ENCODE peak calls at places on chromosomes 6 and 20, in six cellular contexts. Y is psoas muscle, L is progenitor cell of endocrine pancreas, X is B cell, V is AG04450, J is RWPE1. N is an unnamed sample.

GRCh38 chr6:14743465-14744211 is 502.2 kb upstream of the JARID2 start:
- DNase-seq in Y (peak; percentile 79), L (no peak), X (no peak), V (peak; percentile 96), J (peak; percentile 92), N (peak; percentile 90)

GRCh38 chr6:75855047-75855446 is 106.0 kb downstream of the MYO6 start:
- DNase-seq in Y (no peak), L (no peak), X (peak; percentile 22), V (peak; percentile 45), J (peak; percentile 16), N (peak; percentile 85)

GRCh38 chr6:21596379-21597242 is 3.1 kb downstream of the SOX4 start:
- DNase-seq in Y (peak; percentile 68), L (no peak), X (peak; percentile 50), V (no peak), J (peak; percentile 50), N (peak; percentile 87)

GRCh38 chr20:48698507-48699267 is 129.1 kb downstream of the PREX1 start:
- DNase-seq in Y (no peak), L (no peak), X (no peak), V (no peak), J (no peak), N (no peak)

GRCh38 chr6:105619971-105620741 is 217.3 kb upstream of the PREP start:
- DNase-seq in Y (no peak), L (no peak), X (no peak), V (no peak), J (no peak), N (peak; percentile 12)

GRCh38 chr6:105021399-105021798 is 64.5 kb downstream of the LIN28B start:
- DNase-seq in Y (no peak), L (no peak), X (no peak), V (no peak), J (no peak), N (no peak)

GRCh38 chr20:25750765-25751696 is 54.4 kb upstream of the ZNF337 start:
- DNase-seq in Y (peak; percentile 72), L (no peak), X (peak; percentile 73), V (no peak), J (peak; percentile 73), N (peak; percentile 31)

GRCh38 chr20:20362774-20363435 is 5.0 kb upstream of the INSM1 start:
- DNase-seq in Y (no peak), L (peak; percentile 22), X (peak; percentile 12), V (no peak), J (no peak), N (no peak)

GRCh38 chr6:108798672-108799355 is 49.4 kb upstream of the ARMC2 start:
- DNase-seq in Y (no peak), L (no peak), X (peak; percentile 20), V (no peak), J (no peak), N (peak; percentile 57)

GRCh38 chr6:90217621-90218496 is 78.8 kb downstream of the BACH2 start:
- DNase-seq in Y (no peak), L (peak; percentile 45), X (no peak), V (no peak), J (peak; percentile 7), N (peak; percentile 85)

GRCh38 chr6:52964318-52964717 is 30.8 kb downstream of the GSTA4 start:
- DNase-seq in Y (no peak), L (no peak), X (no peak), V (no peak), J (no peak), N (no peak)

DNA sequence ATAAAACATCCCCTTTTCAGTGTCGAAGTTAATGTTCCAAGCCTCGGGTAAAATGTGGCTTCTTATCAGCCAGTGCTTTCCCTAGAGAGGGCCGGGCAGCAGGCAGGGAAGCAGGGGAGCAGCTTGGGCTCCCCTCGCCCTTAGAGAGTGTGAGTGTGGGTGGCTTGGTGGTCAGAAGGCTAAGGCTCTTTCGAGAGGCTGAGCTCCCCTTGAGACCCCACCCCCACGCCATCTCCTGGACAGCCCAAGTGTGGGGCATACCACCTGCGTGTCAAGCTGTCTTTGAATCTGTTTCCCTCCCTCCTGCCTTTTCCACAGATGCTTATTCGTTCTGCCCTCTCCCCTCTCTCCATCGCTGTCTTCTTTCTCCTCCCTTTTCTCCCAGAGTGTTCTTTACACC is 95.1 kb upstream of the FOXP4 start:
- DNase-seq in Y (no peak), L (no peak), X (no peak), V (no peak), J (no peak), N (peak; percentile 55)
- TF ChIP-seq CTCF in Y (no peak), L (peak; percentile 32), X (no peak), V (no peak), J (no peak), N (no peak)

GRCh38 chr20:6420336-6420735 is 297.5 kb upstream of the FERMT1 start:
- DNase-seq in Y (no peak), L (no peak), X (no peak), V (no peak), J (peak; percentile 8), N (no peak)

GRCh38 chr20:6421321-6422030 is 298.6 kb upstream of the FERMT1 start:
- DNase-seq in Y (no peak), L (no peak), X (no peak), V (no peak), J (no peak), N (no peak)

GRCh38 chr20:6411651-6412050 is 288.8 kb upstream of the FERMT1 start:
- DNase-seq in Y (no peak), L (no peak), X (no peak), V (no peak), J (no peak), N (no peak)

GRCh38 chr20:6418732-6419131 is 295.9 kb upstream of the FERMT1 start:
- DNase-seq in Y (no peak), L (no peak), X (no peak), V (no peak), J (no peak), N (no peak)

GRCh38 chr20:6416371-6416770 is 293.5 kb upstream of the FERMT1 start:
- DNase-seq in Y (no peak), L (no peak), X (no peak), V (no peak), J (no peak), N (no peak)
- TF ChIP-seq CTCF in Y (no peak), L (no peak), X (no peak), V (no peak), J (no peak), N (no peak)

DNA sequence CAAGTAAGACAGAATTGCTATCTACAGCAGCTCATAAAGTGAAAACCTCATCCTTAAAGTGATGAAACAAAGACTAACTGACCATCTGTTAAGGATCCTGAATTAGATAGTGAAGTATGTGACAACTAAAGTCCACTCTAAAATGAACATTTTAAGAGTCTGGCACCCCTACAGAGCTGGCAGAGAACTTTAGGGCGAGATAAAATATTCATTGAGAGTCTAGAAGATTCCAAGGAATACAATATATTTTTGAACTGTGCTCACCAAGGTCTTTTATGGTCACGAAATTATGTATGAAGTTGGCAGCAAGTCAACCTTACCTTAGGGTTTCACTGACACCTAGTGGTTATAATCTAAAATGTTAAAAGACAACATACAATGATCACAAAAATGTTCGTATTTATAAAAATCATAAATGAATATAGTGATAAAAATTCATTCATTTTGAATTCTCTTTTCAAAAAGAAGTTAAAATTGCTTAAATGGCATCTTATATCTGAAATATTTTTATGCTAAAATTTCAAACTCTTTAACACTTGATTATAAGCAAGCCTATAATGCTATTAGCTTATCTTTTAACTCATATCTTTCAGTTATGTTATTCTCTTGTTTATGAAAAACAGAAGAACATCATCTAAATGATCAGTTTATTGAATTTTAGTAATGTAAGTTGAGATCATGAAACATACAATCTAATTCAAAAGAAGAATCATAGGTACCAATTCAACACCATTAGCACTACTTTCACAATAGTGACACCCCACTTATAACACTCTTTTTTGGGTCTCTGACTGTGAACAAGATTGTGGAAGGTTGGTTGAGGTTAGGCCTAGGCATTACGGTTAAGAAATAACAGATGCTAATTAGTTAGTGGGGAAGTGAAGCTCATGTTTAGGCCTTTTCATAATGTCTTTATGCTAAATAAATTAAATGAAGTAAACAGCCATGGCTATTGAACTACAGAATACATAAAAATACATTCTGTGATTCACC is 27.5 kb downstream of the RSPH3 start:
- DNase-seq in Y (no peak), L (no peak), X (peak; percentile 70), V (peak; percentile 11), J (peak; percentile 53), N (peak; percentile 65)
- TF ChIP-seq CTCF in Y (peak; percentile 63), L (peak; percentile 80), X (peak; percentile 90), V (peak; percentile 53), J (peak; percentile 56), N (peak; percentile 32)

GRCh38 chr20:23585808-23586734 is 17.8 kb upstream of the CST9L start:
- DNase-seq in Y (no peak), L (no peak), X (no peak), V (no peak), J (no peak), N (no peak)
- TF ChIP-seq CTCF in Y (no peak), L (no peak), X (no peak), V (no peak), J (no peak), N (no peak)

GRCh38 chr6:2327591-2327990 is 82.2 kb upstream of the GMDS start:
- DNase-seq in Y (no peak), L (no peak), X (no peak), V (no peak), J (no peak), N (no peak)

GRCh38 chr6:2324166-2324953 is 79.0 kb upstream of the GMDS start:
- DNase-seq in Y (no peak), L (no peak), X (no peak), V (no peak), J (no peak), N (no peak)
- TF ChIP-seq CTCF in Y (no peak), L (no peak), X (no peak), V (no peak), J (no peak), N (no peak)

GRCh38 chr20:41245086-41245707 is 72.3 kb downstream of the ZHX3 start:
- DNase-seq in Y (no peak), L (no peak), X (no peak), V (no peak), J (no peak), N (peak; percentile 54)
- TF ChIP-seq CTCF in Y (peak; percentile 25), L (no peak), X (no peak), V (peak; percentile 14), J (no peak), N (no peak)

N was measured in cardiac muscle cell.